ENCODE peak calls at places on chromosomes 7 and 10, in four cellular contexts. One of them, this sample, is unnamed.

GRCh38 chr7:295155-296154 is 5.5 kb downstream of the FOXL3 start:
- DNase-seq in hepatocyte: no peak
- DNase-seq in coronary artery: no peak
- DNase-seq in stomach: no peak
- DNase-seq in this sample: no peak

GRCh38 chr7:124764847-124765400 is 668 bp downstream of the GPR37 start:
- DNase-seq in stomach: peak; percentile 35
- DNase-seq in coronary artery: no peak
- DNase-seq in hepatocyte: peak; percentile 26
- DNase-seq in this sample: no peak

GRCh38 chr7:50367570-50367969 is 63.1 kb downstream of the IKZF1 start:
- DNase-seq in hepatocyte: no peak
- DNase-seq in coronary artery: no peak
- DNase-seq in stomach: no peak
- DNase-seq in this sample: no peak

GRCh38 chr10:102856758-102857424 is 2.8 kb downstream of the BORCS7 start:
- DNase-seq in hepatocyte: no peak
- DNase-seq in coronary artery: no peak
- DNase-seq in stomach: no peak
- DNase-seq in this sample: no peak

GRCh38 chr7:141864765-141865447 is 23.6 kb upstream of the PRSS37 start:
- DNase-seq in stomach: no peak
- DNase-seq in hepatocyte: no peak
- DNase-seq in coronary artery: no peak
- DNase-seq in this sample: no peak

GRCh38 chr7:90298145-90299038 is 22.7 kb downstream of the FAM237B start:
- DNase-seq in hepatocyte: peak; percentile 53
- DNase-seq in coronary artery: no peak
- DNase-seq in stomach: no peak
- DNase-seq in this sample: no peak

GRCh38 chr7:7329321-7329720 is 147.0 kb downstream of the C1GALT1 start:
- DNase-seq in coronary artery: no peak
- DNase-seq in hepatocyte: no peak
- DNase-seq in stomach: no peak
- DNase-seq in this sample: no peak

GRCh38 chr10:121927841-121928527 is at the start of gene ATE1:
- DNase-seq in hepatocyte: peak; percentile 97
- DNase-seq in stomach: peak; percentile 93
- DNase-seq in coronary artery: peak; percentile 91
- DNase-seq in this sample: peak; percentile 67

GRCh38 chr10:15491856-15492255 is 120.8 kb upstream of the FAM171A1 start:
- DNase-seq in hepatocyte: no peak
- DNase-seq in stomach: no peak
- DNase-seq in coronary artery: no peak
- DNase-seq in this sample: no peak

DNA sequence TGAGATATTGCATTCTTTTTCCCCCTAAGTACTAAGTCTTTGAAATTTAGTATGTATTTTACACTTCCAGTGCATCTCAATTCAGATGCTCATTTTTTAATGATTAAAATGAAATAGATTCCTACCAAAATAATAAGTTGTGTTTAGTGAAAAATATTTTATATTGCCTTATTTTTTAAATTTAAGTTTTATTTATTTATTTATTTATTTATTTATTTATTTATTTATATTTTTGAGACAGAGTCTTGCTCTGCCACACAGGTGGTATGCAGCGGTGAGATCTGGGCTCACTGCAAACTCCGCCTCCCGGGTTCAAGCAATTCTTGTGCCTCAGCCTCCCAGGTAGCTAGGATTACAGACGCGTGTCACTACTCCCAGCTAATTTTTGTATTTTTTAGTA is 95.5 kb downstream of the RPS24 start:
- DNase-seq in stomach: no peak
- DNase-seq in coronary artery: no peak
- DNase-seq in hepatocyte: no peak
- DNase-seq in this sample: no peak
- H3K4me3 ChIP-seq in stomach: no peak overlapping the region
- H3K4me3 ChIP-seq in coronary artery: no peak overlapping the region
- H3K4me3 ChIP-seq in hepatocyte: no peak overlapping the region
- H3K4me3 ChIP-seq in this sample: no peak overlapping the region

DNA sequence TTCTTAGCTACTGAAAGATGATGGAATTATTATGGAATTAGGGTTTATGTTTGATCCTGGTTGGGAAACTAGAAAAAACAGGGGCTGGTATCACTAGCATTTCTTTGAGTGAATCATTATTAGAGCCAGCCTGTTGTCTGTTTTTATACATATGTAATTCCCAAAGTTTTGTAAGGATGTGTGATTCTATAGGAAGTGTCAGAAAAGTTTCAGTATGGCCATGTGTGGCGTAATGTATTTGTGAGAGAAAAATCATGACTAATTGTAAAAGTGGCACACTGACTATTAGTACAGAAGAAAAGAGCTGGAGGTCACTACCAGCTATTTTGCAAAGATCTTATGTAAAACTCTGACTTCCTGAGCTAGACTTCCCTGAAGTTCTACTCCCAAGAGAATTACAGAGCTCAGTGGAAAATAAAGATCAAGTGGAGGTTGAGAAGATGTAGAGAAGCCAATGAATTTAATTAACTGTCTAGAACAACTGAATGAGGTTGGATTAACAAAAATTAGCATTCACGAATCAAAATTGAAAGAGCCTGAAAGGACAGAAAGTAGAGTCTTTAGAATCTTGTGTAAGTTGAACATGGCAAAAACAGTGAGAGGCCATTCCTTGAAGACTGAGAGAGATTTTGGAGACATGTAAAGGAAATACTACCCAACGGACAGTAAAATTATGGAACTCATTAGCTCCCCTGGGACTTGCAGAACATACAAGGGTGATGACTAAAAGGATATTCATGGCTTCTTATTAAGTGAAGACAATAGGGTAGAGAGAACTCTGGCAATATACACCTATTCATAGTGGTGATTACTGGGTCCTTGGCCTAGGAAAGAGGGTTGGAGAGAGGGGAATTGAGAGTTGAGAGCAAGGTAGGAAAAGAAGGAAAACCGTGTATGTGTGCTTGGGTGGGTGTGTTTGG is 12.5 kb downstream of the ZNF365 start:
- DNase-seq in coronary artery: no peak
- DNase-seq in hepatocyte: no peak
- DNase-seq in stomach: no peak
- DNase-seq in this sample: no peak
- TF ChIP-seq CTCF in coronary artery: no peak
- TF ChIP-seq CTCF in hepatocyte: no peak
- TF ChIP-seq CTCF in stomach: no peak
- TF ChIP-seq CTCF in this sample: no peak

GRCh38 chr7:30116771-30117170 is 18.0 kb upstream of the MTURN start:
- DNase-seq in coronary artery: peak; percentile 86
- DNase-seq in hepatocyte: no peak
- DNase-seq in stomach: no peak
- DNase-seq in this sample: no peak
- H3K4me3 ChIP-seq in coronary artery: peak overlapping the region; percentile 8
- H3K4me3 ChIP-seq in hepatocyte: no peak overlapping the region
- H3K4me3 ChIP-seq in stomach: no peak overlapping the region
- H3K4me3 ChIP-seq in this sample: no peak overlapping the region

GRCh38 chr10:114320249-114321116 is 81.4 kb downstream of the VWA2 start:
- DNase-seq in coronary artery: no peak
- DNase-seq in stomach: peak; percentile 27
- DNase-seq in hepatocyte: peak; percentile 61
- DNase-seq in this sample: no peak
- TF ChIP-seq CTCF in coronary artery: no peak
- TF ChIP-seq CTCF in stomach: no peak
- TF ChIP-seq CTCF in hepatocyte: no peak
- TF ChIP-seq CTCF in this sample: no peak

GRCh38 chr7:36312915-36313334 is 76.7 kb upstream of the ANLN start:
- DNase-seq in hepatocyte: no peak
- DNase-seq in stomach: no peak
- DNase-seq in coronary artery: no peak
- DNase-seq in this sample: no peak

GRCh38 chr7:36310897-36311296 is 78.8 kb upstream of the ANLN start:
- DNase-seq in stomach: peak; percentile 20
- DNase-seq in hepatocyte: no peak
- DNase-seq in coronary artery: no peak
- DNase-seq in this sample: no peak

GRCh38 chr7:36313607-36314006 is 76.1 kb upstream of the ANLN start:
- DNase-seq in coronary artery: no peak
- DNase-seq in stomach: no peak
- DNase-seq in hepatocyte: no peak
- DNase-seq in this sample: no peak

GRCh38 chr7:36311539-36311938 is 78.1 kb upstream of the ANLN start:
- DNase-seq in stomach: peak; percentile 14
- DNase-seq in coronary artery: no peak
- DNase-seq in hepatocyte: no peak
- DNase-seq in this sample: no peak

GRCh38 chr7:36312064-36312914 is 77.4 kb upstream of the ANLN start:
- DNase-seq in coronary artery: no peak
- DNase-seq in stomach: peak; percentile 90
- DNase-seq in hepatocyte: peak; percentile 69
- DNase-seq in this sample: no peak
- H3K4me3 ChIP-seq in coronary artery: no peak overlapping the region
- H3K4me3 ChIP-seq in stomach: peak overlapping the region; percentile 13
- H3K4me3 ChIP-seq in hepatocyte: no peak overlapping the region
- H3K4me3 ChIP-seq in this sample: no peak overlapping the region

DNA sequence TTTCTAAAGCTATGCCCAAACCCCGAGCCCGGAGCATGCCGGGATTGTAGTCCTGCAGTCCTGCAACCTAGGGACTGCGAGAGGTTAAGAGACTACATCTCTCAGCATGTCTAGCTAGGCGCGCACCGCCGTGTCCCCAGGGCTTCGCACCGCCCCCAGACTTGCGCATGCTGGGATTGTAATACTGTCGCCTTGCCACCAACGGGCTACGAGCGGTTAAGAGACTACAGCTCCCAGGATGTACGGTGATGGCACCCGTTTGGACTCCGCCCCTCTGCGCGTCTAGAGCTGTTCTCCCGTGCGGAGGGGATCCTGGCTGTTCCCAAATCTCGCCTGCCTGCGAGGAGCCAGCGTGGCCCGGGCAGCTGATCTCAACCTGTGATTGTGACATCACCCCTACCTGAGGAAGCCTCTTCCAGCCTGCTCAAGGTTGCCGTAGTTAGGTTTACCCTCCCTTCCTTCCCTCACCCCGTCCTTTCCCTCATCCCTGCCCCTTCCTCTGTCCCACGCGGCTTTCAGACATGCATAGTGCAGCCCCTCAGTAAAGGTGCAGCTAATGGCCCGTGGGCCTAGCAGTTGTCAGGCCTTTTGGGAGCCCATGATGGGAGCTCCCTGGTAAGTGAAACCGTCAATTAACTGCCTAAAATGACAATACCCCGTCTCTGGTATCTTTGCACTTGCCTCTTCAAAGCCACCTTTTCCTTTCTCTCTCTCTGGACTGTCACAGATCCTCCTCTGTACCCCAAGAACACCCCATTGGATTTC is 6.3 kb upstream of the ZNF736 start:
- DNase-seq in stomach: peak; percentile 92
- DNase-seq in coronary artery: peak; percentile 98
- DNase-seq in hepatocyte: no peak
- DNase-seq in this sample: peak; percentile 98
- TF ChIP-seq CTCF in stomach: no peak
- TF ChIP-seq CTCF in coronary artery: no peak
- TF ChIP-seq CTCF in hepatocyte: no peak
- TF ChIP-seq CTCF in this sample: no peak

DNA sequence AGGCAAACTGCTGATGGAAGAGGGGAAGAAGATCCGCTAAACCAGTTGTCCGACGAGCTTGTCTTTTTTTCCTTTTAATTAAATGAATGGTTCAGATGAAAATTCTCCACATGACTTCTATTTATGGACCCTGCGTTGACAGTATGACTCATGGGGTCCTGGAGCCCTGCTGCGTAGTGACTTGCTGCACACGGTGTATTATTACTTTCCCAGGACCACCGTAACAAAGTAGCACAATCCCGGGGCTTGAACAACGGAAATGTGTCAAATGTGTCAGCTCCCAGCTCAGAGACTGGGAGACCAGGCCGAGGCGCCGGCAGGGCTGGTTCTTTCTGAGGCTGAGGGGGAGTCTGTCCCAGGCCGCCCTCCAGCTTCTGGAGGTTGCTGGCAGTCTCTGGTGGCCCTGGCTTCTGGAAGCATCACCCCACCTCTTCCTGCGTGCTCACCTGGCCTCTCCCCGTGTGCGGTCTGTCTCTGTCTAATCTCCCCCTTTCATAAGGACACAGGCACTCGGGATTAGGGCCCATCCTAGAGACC is 33.8 kb upstream of the MNX1 start:
- DNase-seq in hepatocyte: no peak
- DNase-seq in coronary artery: no peak
- DNase-seq in stomach: no peak
- DNase-seq in this sample: no peak
- H3K4me3 ChIP-seq in hepatocyte: no peak overlapping the region
- H3K4me3 ChIP-seq in coronary artery: no peak overlapping the region
- H3K4me3 ChIP-seq in stomach: no peak overlapping the region
- H3K4me3 ChIP-seq in this sample: no peak overlapping the region

DNA sequence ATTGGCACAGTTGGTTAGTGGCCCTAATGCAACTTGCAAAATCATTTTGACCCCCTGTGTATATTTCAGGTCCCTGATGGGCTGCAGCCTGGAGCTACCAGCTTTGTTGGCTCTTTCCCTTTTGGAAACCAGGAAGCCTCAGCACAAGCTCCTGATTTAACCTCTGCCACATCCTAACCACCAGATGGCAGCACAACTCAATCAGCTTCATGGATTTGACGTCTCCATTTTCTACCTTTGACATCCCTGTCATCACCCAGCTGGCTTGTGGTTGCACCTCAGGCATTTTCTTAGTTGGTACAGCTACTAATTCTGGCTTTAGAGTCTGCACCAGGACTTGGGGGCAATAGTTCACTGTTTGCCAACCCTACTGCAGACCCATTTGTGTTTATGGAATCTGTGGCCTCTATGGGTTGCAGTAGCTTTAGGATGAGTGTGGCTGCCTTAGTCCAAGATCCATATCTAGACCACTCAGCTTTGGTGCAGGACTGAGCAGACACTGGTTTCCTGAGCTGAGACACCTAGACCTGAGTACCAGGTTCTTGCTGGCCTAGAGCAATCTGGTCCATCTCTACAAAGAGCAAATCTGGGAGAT is 456.2 kb downstream of the REEP3 start:
- DNase-seq in stomach: no peak
- DNase-seq in coronary artery: no peak
- DNase-seq in hepatocyte: peak; percentile 60
- DNase-seq in this sample: peak; percentile 11
- TF ChIP-seq CTCF in stomach: no peak
- TF ChIP-seq CTCF in coronary artery: no peak
- TF ChIP-seq CTCF in hepatocyte: peak; percentile 61
- TF ChIP-seq CTCF in this sample: peak; percentile 85